ENCODE peak calls at places on chromosomes 11 and 22, in four cellular contexts. C, K, Y and B are unnamed samples.

GRCh38 chr11:14411818-14412217 is 52.8 kb upstream of the RRAS2 start:
- DNase-seq in Y (no peak), C (no peak), K (no peak), B (no peak)

GRCh38 chr22:19067696-19068348 is 54.4 kb downstream of the DGCR2 start:
- DNase-seq in K (no peak), C (no peak), Y (no peak), B (no peak)

GRCh38 chr11:95652002-95652472 is 137.5 kb downstream of the FAM76B start:
- DNase-seq in Y (peak; percentile 27), K (no peak), C (peak; percentile 63), B (no peak)

GRCh38 chr11:107696140-107696539 is 15.7 kb downstream of the SLN start:
- DNase-seq in K (no peak), Y (no peak), C (no peak), B (no peak)

GRCh38 chr11:110356769-110357671 is 60.6 kb upstream of the RDX start:
- DNase-seq in K (no peak), C (no peak), Y (no peak), B (no peak)

GRCh38 chr11:35146074-35146521 is 7.1 kb downstream of the CD44 start:
- DNase-seq in K (no peak), C (no peak), Y (no peak), B (peak; percentile 83)

GRCh38 chr11:82782825-82783374 is 49.2 kb upstream of the FAM181B start:
- DNase-seq in Y (no peak), K (no peak), C (peak; percentile 35), B (no peak)

GRCh38 chr11:80613630-80614029 is 1172.8 kb upstream of the TENM4 start:
- DNase-seq in Y (peak; percentile 10), K (no peak), C (no peak), B (no peak)

GRCh38 chr11:64801591-64802369 is 1.2 kb downstream of the MAP4K2 start:
- DNase-seq in Y (peak; percentile 17), K (no peak), C (no peak), B (no peak)

GRCh38 chr11:46246514-46246913 is 30.9 kb upstream of the CREB3L1 start:
- DNase-seq in Y (no peak), K (no peak), C (no peak), B (no peak)

GRCh38 chr11:60625262-60625661 is 74.2 kb upstream of the MS4A8 start:
- DNase-seq in C (peak; percentile 38), K (peak; percentile 50), Y (peak; percentile 14), B (no peak)

GRCh38 chr11:70823771-70824170 is 425.4 kb downstream of the CTTN start:
- DNase-seq in K (no peak), Y (no peak), C (no peak), B (no peak)

GRCh38 chr22:16824718-16825687 is at the start of gene XKR3:
- DNase-seq in Y (no peak), K (no peak), C (peak; percentile 43), B (peak; percentile 37)

GRCh38 chr11:130631119-130631518 is 182.7 kb downstream of the ADAMTS15 start:
- DNase-seq in K (no peak), Y (no peak), C (no peak), B (no peak)

GRCh38 chr22:30922151-30922611 is 46.4 kb downstream of the MORC2 start:
- DNase-seq in K (no peak), Y (peak; percentile 70), C (no peak), B (peak; percentile 60)

GRCh38 chr11:117669062-117669461 is 128.0 kb downstream of the DSCAML1 start:
- DNase-seq in Y (no peak), C (no peak), K (no peak), B (no peak)

GRCh38 chr11:18259259-18259658 is 6.8 kb upstream of the SAA1 start:
- DNase-seq in C (no peak), K (no peak), Y (no peak), B (no peak)

GRCh38 chr22:38455530-38456271 is 702 bp upstream of the KCNJ4 start:
- DNase-seq in Y (peak; percentile 86), C (peak; percentile 58), K (peak; percentile 63), B (no peak)

GRCh38 chr11:113493205-113493604 is 18.0 kb upstream of the DRD2 start:
- DNase-seq in C (no peak), K (no peak), Y (no peak), B (no peak)

GRCh38 chr11:6022954-6023353 is 7.6 kb downstream of the OR56A1 start:
- DNase-seq in K (no peak), C (peak; percentile 35), Y (no peak), B (peak; percentile 5)

GRCh38 chr22:50600541-50600940 is at the start of gene MAPK8IP2:
- DNase-seq in C (peak; percentile 25), K (no peak), Y (peak; percentile 93), B (no peak)

GRCh38 chr11:129375731-129376657 is at the start of gene BARX2:
- DNase-seq in K (peak; percentile 74), Y (peak; percentile 70), C (peak; percentile 7), B (no peak)

GRCh38 chr22:21982338-21982965 is at the start of gene TOP3B:
- DNase-seq in C (peak; percentile 100), Y (peak; percentile 92), K (peak; percentile 79), B (peak; percentile 17)

GRCh38 chr22:46084943-46085830 is 65.1 kb upstream of the PPARA start:
- DNase-seq in K (no peak), Y (peak; percentile 74), C (peak; percentile 71), B (no peak)

GRCh38 chr22:42388130-42388797 is 43.9 kb downstream of the NFAM1 start:
- DNase-seq in C (peak; percentile 23), Y (peak; percentile 84), K (peak; percentile 63), B (no peak)

GRCh38 chr11:58649623-58650022 is 27.2 kb downstream of the CNTF start:
- DNase-seq in Y (no peak), K (no peak), C (no peak), B (no peak)

GRCh38 chr22:38776086-38776485 is 17.9 kb downstream of the DNAL4 start:
- DNase-seq in C (no peak), K (no peak), Y (no peak), B (no peak)

DNA sequence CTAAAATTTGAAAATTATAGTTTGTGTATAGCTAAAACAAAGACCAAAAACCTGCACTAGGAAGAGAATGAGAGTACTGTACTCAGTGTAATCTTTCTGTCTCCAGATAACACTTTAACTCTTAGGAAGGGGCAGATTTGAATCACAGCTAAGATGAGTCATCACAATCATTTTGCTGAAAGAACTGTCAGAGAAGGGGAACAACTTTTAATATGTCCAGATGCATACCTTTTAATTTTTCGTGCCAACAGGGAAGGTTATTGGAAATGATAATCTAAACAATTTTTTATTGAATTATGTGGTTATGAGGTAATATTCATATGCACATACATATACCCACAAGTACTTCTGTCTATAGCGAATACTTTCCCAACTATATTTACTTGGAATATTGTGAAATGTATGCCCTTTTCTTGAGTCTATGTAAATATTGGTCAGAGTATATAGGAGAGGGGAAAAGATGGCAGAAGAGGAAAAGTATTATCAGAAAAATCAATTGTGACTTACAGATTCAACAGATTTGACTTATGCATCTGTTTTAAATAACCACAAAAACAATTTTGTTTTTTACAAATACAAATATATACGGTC is 51.1 kb upstream of the MUC15 start:
- DNase-seq in Y (no peak), K (no peak), C (no peak), B (no peak)
- TF ChIP-seq USF1 in Y (no peak), K (no peak), C (no peak), B (no peak)

GRCh38 chr11:68354181-68354872 is 41.9 kb downstream of the LRP5 start:
- DNase-seq in Y (no peak), K (no peak), C (no peak), B (no peak)
- TF ChIP-seq USF1 in Y (peak; percentile 47), K (no peak), C (no peak), B (no peak)

GRCh38 chr11:134361241-134361640 is 29.5 kb downstream of the GLB1L2 start:
- DNase-seq in C (no peak), Y (no peak), K (peak; percentile 7), B (no peak)
- TF ChIP-seq USF1 in C (no peak), Y (no peak), K (no peak), B (no peak)

DNA sequence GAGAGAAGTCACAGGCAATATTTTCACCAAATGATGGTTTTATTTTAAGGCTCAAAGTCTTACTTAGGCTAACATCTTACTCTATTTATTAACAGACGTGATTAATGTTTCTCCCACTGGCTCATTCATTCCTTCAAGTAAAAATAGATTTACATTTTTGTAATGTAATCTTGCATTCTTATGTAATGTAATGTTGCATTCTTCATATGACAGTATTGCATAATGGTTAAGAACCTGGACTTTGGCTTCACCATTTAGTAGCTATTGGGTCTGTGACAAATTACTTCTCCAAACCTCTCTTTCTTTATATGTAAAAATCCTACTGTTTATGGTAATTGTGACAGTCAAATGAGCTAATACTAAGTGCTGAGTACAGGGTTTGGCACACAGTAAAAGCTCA is 3.3 kb upstream of the DIXDC1 start:
- DNase-seq in C (no peak), K (no peak), Y (no peak), B (no peak)
- TF ChIP-seq USF1 in C (no peak), K (no peak), Y (no peak), B (no peak)